ENCODE peak calls at places on chromosomes 6 and 20, in nine cellular contexts. One of them, this sample, is unnamed.
A peak's percentile ranks its signal among the peaks of the same experiment; 100 is the strongest.

GRCh38 chr6:157223021-157223430 is 100.3 kb downstream of the TMEM242 start:
- DNase-seq in Caco-2: no peak
- DNase-seq in IMR-90: no peak
- DNase-seq in PC-3: peak; percentile 15
- DNase-seq in cardiac muscle cell: no peak
- DNase-seq in aorta: no peak
- DNase-seq in brain microvascular endothelial cell: no peak
- DNase-seq in uterus: peak; percentile 12
- DNase-seq in PC-9: no peak
- DNase-seq in this sample: no peak

GRCh38 chr6:109791301-109791700 is 100.2 kb downstream of the FIG4 start:
- DNase-seq in brain microvascular endothelial cell: peak; percentile 58
- DNase-seq in PC-3: peak; percentile 5
- DNase-seq in uterus: no peak
- DNase-seq in PC-9: no peak
- DNase-seq in cardiac muscle cell: no peak
- DNase-seq in Caco-2: no peak
- DNase-seq in IMR-90: peak; percentile 33
- DNase-seq in aorta: no peak
- DNase-seq in this sample: no peak

GRCh38 chr6:35068206-35068605 is 72.9 kb downstream of the TCP11 start:
- DNase-seq in aorta: peak; percentile 49
- DNase-seq in PC-3: no peak
- DNase-seq in IMR-90: no peak
- DNase-seq in uterus: no peak
- DNase-seq in PC-9: no peak
- DNase-seq in cardiac muscle cell: no peak
- DNase-seq in Caco-2: no peak
- DNase-seq in brain microvascular endothelial cell: no peak
- DNase-seq in this sample: no peak

GRCh38 chr6:43608310-43608763 is 20.7 kb downstream of the GTPBP2 start:
- DNase-seq in uterus: peak; percentile 73
- DNase-seq in Caco-2: peak; percentile 57
- DNase-seq in brain microvascular endothelial cell: peak; percentile 77
- DNase-seq in aorta: no peak
- DNase-seq in PC-3: peak; percentile 86
- DNase-seq in cardiac muscle cell: peak; percentile 90
- DNase-seq in IMR-90: peak; percentile 86
- DNase-seq in PC-9: peak; percentile 63
- DNase-seq in this sample: peak; percentile 45

GRCh38 chr20:39800548-39800947 is 838.4 kb downstream of the DHX35 start:
- DNase-seq in aorta: no peak
- DNase-seq in uterus: peak; percentile 25
- DNase-seq in PC-3: no peak
- DNase-seq in Caco-2: no peak
- DNase-seq in IMR-90: peak; percentile 63
- DNase-seq in brain microvascular endothelial cell: peak; percentile 84
- DNase-seq in cardiac muscle cell: peak; percentile 76
- DNase-seq in PC-9: no peak
- DNase-seq in this sample: no peak

GRCh38 chr6:167828325-167828956 is 1.7 kb downstream of the AFDN start:
- DNase-seq in Caco-2: no peak
- DNase-seq in PC-9: no peak
- DNase-seq in brain microvascular endothelial cell: no peak
- DNase-seq in cardiac muscle cell: no peak
- DNase-seq in PC-3: peak; percentile 43
- DNase-seq in aorta: no peak
- DNase-seq in IMR-90: no peak
- DNase-seq in uterus: no peak
- DNase-seq in this sample: no peak

GRCh38 chr6:149332602-149333311 is 15.2 kb downstream of the TAB2 start:
- DNase-seq in PC-9: no peak
- DNase-seq in uterus: no peak
- DNase-seq in PC-3: peak; percentile 81
- DNase-seq in brain microvascular endothelial cell: no peak
- DNase-seq in aorta: no peak
- DNase-seq in Caco-2: no peak
- DNase-seq in cardiac muscle cell: no peak
- DNase-seq in IMR-90: no peak
- DNase-seq in this sample: no peak

GRCh38 chr6:149077208-149077607 is 240.3 kb upstream of the TAB2 start:
- DNase-seq in PC-3: no peak
- DNase-seq in brain microvascular endothelial cell: peak; percentile 90
- DNase-seq in Caco-2: no peak
- DNase-seq in cardiac muscle cell: no peak
- DNase-seq in IMR-90: peak; percentile 92
- DNase-seq in uterus: no peak
- DNase-seq in PC-9: no peak
- DNase-seq in aorta: no peak
- DNase-seq in this sample: no peak

GRCh38 chr6:133128191-133128590 is 113.0 kb upstream of the EYA4 start:
- DNase-seq in PC-3: no peak
- DNase-seq in aorta: no peak
- DNase-seq in IMR-90: peak; percentile 28
- DNase-seq in uterus: no peak
- DNase-seq in brain microvascular endothelial cell: no peak
- DNase-seq in Caco-2: no peak
- DNase-seq in PC-9: no peak
- DNase-seq in cardiac muscle cell: peak; percentile 26
- DNase-seq in this sample: no peak

GRCh38 chr6:133130863-133131262 is 110.3 kb upstream of the EYA4 start:
- DNase-seq in Caco-2: no peak
- DNase-seq in IMR-90: peak; percentile 66
- DNase-seq in cardiac muscle cell: peak; percentile 52
- DNase-seq in brain microvascular endothelial cell: no peak
- DNase-seq in aorta: no peak
- DNase-seq in PC-9: peak; percentile 88
- DNase-seq in uterus: peak; percentile 18
- DNase-seq in PC-3: peak; percentile 95
- DNase-seq in this sample: no peak

GRCh38 chr6:133132092-133132491 is 109.1 kb upstream of the EYA4 start:
- DNase-seq in PC-9: no peak
- DNase-seq in brain microvascular endothelial cell: no peak
- DNase-seq in PC-3: peak; percentile 4
- DNase-seq in aorta: no peak
- DNase-seq in Caco-2: no peak
- DNase-seq in cardiac muscle cell: no peak
- DNase-seq in IMR-90: peak; percentile 40
- DNase-seq in uterus: no peak
- DNase-seq in this sample: no peak

GRCh38 chr6:133131621-133132020 is 109.5 kb upstream of the EYA4 start:
- DNase-seq in aorta: no peak
- DNase-seq in brain microvascular endothelial cell: no peak
- DNase-seq in uterus: no peak
- DNase-seq in IMR-90: no peak
- DNase-seq in PC-3: no peak
- DNase-seq in PC-9: no peak
- DNase-seq in Caco-2: no peak
- DNase-seq in cardiac muscle cell: no peak
- DNase-seq in this sample: no peak

DNA sequence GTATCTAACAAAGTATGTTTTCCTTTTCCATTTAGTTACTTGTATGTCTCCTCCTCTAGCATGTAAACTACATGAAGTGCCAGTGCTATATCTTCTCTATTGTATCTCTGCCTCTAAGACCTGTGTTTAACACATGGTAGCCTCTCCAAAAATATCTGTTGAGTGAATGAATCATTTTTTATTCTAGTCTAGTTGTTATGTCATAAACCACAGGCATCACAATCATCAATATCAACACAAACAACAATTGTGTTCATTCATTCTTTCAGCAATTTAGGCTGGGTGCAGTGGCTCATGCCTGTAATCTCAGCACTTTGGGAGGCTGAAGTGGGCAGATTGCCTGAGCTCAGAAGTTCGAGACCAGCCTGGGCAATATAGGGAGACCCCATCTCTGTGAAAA is 111.6 kb upstream of the EYA4 start:
- DNase-seq in IMR-90: no peak
- DNase-seq in Caco-2: no peak
- DNase-seq in cardiac muscle cell: no peak
- DNase-seq in brain microvascular endothelial cell: no peak
- DNase-seq in aorta: no peak
- DNase-seq in uterus: no peak
- DNase-seq in PC-3: peak; percentile 35
- DNase-seq in PC-9: no peak
- DNase-seq in this sample: no peak
- H3K4me3 ChIP-seq in IMR-90: no peak overlapping the region
- H3K4me3 ChIP-seq in Caco-2: no peak overlapping the region
- H3K4me3 ChIP-seq in cardiac muscle cell: no peak overlapping the region
- H3K4me3 ChIP-seq in brain microvascular endothelial cell: no peak overlapping the region
- H3K4me3 ChIP-seq in aorta: no peak overlapping the region
- H3K4me3 ChIP-seq in uterus: no peak overlapping the region
- H3K4me3 ChIP-seq in PC-3: no peak overlapping the region
- H3K4me3 ChIP-seq in PC-9: no peak overlapping the region
- H3K4me3 ChIP-seq in this sample: no peak overlapping the region

DNA sequence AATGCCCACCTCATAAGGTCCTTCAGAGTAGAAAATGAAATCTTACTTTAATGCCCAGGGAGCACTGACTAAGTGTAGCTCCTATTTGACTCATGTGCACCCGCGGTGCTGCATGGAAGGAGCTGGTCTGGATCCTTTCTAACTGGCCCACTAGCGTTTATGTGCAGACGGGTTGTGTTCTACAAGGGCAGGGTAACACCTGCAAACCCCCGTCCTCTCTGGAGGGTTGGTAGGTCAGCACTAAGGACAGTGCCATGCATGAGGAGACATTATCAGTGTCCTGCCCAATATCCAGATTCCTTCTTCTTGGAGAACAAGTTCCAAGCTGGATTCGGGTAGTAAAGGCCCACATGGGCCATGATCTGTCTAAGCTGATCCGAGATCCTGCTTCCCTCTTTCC is 140.3 kb downstream of the ANKRD60 start:
- DNase-seq in cardiac muscle cell: no peak
- DNase-seq in IMR-90: no peak
- DNase-seq in Caco-2: peak; percentile 29
- DNase-seq in aorta: no peak
- DNase-seq in uterus: peak; percentile 6
- DNase-seq in PC-3: no peak
- DNase-seq in PC-9: no peak
- DNase-seq in brain microvascular endothelial cell: no peak
- DNase-seq in this sample: no peak
- H3K27me3 ChIP-seq in cardiac muscle cell: no peaks in the 10 kb centered on the region
- H3K27me3 ChIP-seq in IMR-90: no peaks in the 10 kb centered on the region
- H3K27me3 ChIP-seq in Caco-2: peaks cover 1% of the 10 kb centered on the region
- H3K27me3 ChIP-seq in aorta: no peaks in the 10 kb centered on the region
- H3K27me3 ChIP-seq in uterus: no peaks in the 10 kb centered on the region
- H3K27me3 ChIP-seq in PC-3: no peaks in the 10 kb centered on the region
- H3K27me3 ChIP-seq in PC-9: no peaks in the 10 kb centered on the region
- H3K27me3 ChIP-seq in brain microvascular endothelial cell: no peaks in the 10 kb centered on the region
- H3K27me3 ChIP-seq in this sample: no peaks in the 10 kb centered on the region

GRCh38 chr6:2793491-2794151 is 28.4 kb downstream of the WRNIP1 start:
- DNase-seq in IMR-90: no peak
- DNase-seq in aorta: no peak
- DNase-seq in cardiac muscle cell: no peak
- DNase-seq in PC-9: no peak
- DNase-seq in brain microvascular endothelial cell: no peak
- DNase-seq in Caco-2: no peak
- DNase-seq in uterus: no peak
- DNase-seq in PC-3: peak; percentile 31
- DNase-seq in this sample: no peak

GRCh38 chr6:2794171-2794730 is 29.1 kb downstream of the WRNIP1 start:
- DNase-seq in IMR-90: peak; percentile 60
- DNase-seq in brain microvascular endothelial cell: no peak
- DNase-seq in uterus: no peak
- DNase-seq in Caco-2: no peak
- DNase-seq in PC-3: peak; percentile 76
- DNase-seq in PC-9: no peak
- DNase-seq in aorta: no peak
- DNase-seq in cardiac muscle cell: no peak
- DNase-seq in this sample: no peak

GRCh38 chr6:2792330-2792729 is 27.1 kb downstream of the WRNIP1 start:
- DNase-seq in PC-3: peak; percentile 34
- DNase-seq in Caco-2: no peak
- DNase-seq in uterus: no peak
- DNase-seq in PC-9: no peak
- DNase-seq in aorta: no peak
- DNase-seq in brain microvascular endothelial cell: peak; percentile 74
- DNase-seq in IMR-90: peak; percentile 50
- DNase-seq in cardiac muscle cell: peak; percentile 50
- DNase-seq in this sample: no peak

GRCh38 chr6:2790588-2790987 is 25.4 kb downstream of the WRNIP1 start:
- DNase-seq in cardiac muscle cell: peak; percentile 36
- DNase-seq in PC-9: no peak
- DNase-seq in IMR-90: peak; percentile 85
- DNase-seq in uterus: no peak
- DNase-seq in brain microvascular endothelial cell: peak; percentile 71
- DNase-seq in Caco-2: no peak
- DNase-seq in aorta: no peak
- DNase-seq in PC-3: peak; percentile 30
- DNase-seq in this sample: peak; percentile 27

DNA sequence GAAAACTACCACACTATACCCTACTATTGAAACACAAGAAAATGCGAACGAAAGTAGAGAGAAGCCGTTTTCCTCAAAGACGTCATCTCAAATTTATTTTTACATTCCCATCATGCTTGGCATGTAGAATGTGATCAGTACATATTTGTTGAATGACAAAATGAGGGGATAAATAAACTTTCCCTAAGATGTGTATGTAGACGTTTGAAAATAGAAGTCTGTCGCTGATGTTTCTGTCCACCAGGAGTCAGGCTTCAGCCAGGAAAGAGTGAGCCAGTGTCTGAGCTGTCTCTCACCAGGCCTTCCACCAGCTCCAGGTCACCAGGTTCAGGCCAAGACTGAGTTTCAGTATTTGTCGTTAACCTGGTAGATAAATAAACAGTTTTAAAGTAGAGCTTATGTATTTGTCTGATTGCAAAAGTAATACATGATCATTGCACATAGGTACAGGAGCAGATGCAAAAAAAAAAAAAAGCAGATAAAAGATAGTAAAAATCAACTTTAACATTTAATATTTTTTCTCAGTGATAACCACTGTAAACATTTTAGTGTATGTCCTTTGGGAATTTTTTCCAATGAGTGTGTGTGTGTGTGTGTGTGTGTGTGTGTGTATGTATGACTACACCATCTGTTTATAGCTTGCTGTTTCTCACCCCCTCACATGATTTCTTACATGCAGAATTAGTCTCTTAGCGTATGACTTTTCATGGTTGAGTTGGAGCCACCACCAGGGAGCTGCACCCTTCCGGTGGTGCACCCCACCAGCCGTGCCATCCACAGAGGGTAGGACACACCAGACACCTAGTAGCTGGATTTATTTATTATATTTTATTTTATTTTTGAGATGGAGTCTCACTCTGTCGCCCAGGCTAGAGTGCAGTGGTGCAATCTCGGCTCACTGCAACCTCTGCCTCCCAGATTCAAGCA is 26.2 kb downstream of the WRNIP1 start:
- DNase-seq in cardiac muscle cell: peak; percentile 87
- DNase-seq in IMR-90: peak; percentile 97
- DNase-seq in brain microvascular endothelial cell: peak; percentile 94
- DNase-seq in aorta: no peak
- DNase-seq in uterus: peak; percentile 62
- DNase-seq in Caco-2: peak; percentile 67
- DNase-seq in PC-3: peak; percentile 93
- DNase-seq in PC-9: peak; percentile 71
- DNase-seq in this sample: peak; percentile 61
- H3K4me3 ChIP-seq in cardiac muscle cell: no peak overlapping the region
- H3K4me3 ChIP-seq in IMR-90: peak overlapping the region; percentile 20
- H3K4me3 ChIP-seq in brain microvascular endothelial cell: no peak overlapping the region
- H3K4me3 ChIP-seq in aorta: no peak overlapping the region
- H3K4me3 ChIP-seq in uterus: peak overlapping the region; percentile 2
- H3K4me3 ChIP-seq in Caco-2: no peak overlapping the region
- H3K4me3 ChIP-seq in PC-3: no peak overlapping the region
- H3K4me3 ChIP-seq in PC-9: no peak overlapping the region
- H3K4me3 ChIP-seq in this sample: no peak overlapping the region

GRCh38 chr20:32603046-32603726 is 18.1 kb upstream of the NOL4L start:
- DNase-seq in Caco-2: no peak
- DNase-seq in PC-3: no peak
- DNase-seq in IMR-90: no peak
- DNase-seq in aorta: no peak
- DNase-seq in PC-9: no peak
- DNase-seq in cardiac muscle cell: no peak
- DNase-seq in uterus: no peak
- DNase-seq in brain microvascular endothelial cell: no peak
- DNase-seq in this sample: no peak
- H3K27me3 ChIP-seq in Caco-2: no peaks in the 10 kb centered on the region
- H3K27me3 ChIP-seq in PC-3: peaks cover 14% of the 10 kb centered on the region
- H3K27me3 ChIP-seq in IMR-90: peaks cover 46% of the 10 kb centered on the region
- H3K27me3 ChIP-seq in aorta: no peaks in the 10 kb centered on the region
- H3K27me3 ChIP-seq in PC-9: no peaks in the 10 kb centered on the region
- H3K27me3 ChIP-seq in cardiac muscle cell: no peaks in the 10 kb centered on the region
- H3K27me3 ChIP-seq in uterus: no peaks in the 10 kb centered on the region
- H3K27me3 ChIP-seq in brain microvascular endothelial cell: peaks cover 8% of the 10 kb centered on the region
- H3K27me3 ChIP-seq in this sample: no peaks in the 10 kb centered on the region

This sample was measured in iPS DF 6.9.